ENCODE peak calls at places on chromosomes 11 and 22, in five cellular contexts. U, Z, O, K and P are unnamed samples.

GRCh38 chr11:35318977-35319925 is 100.1 kb downstream of the SLC1A2 start:
- DNase-seq in U (no peak), Z (no peak), O (no peak), K (no peak), P (no peak)

GRCh38 chr11:45000918-45001317 is 50.2 kb upstream of the TP53I11 start:
- DNase-seq in U (no peak), Z (no peak), O (no peak), K (no peak), P (no peak)

GRCh38 chr22:23156286-23156685 is 11.0 kb downstream of the RAB36 start:
- DNase-seq in U (no peak), Z (no peak), O (no peak), K (no peak), P (no peak)

GRCh38 chr11:1299621-1300020 is 9.8 kb downstream of the TOLLIP start:
- DNase-seq in U (no peak), Z (no peak), O (no peak), K (no peak), P (no peak)

GRCh38 chr22:44361391-44362126 is 48.8 kb upstream of the SHISAL1 start:
- DNase-seq in U (no peak), Z (no peak), O (no peak), K (peak; percentile 38), P (no peak)

GRCh38 chr11:57648791-57649735 is 649 bp downstream of the YPEL4 start:
- DNase-seq in U (no peak), Z (no peak), O (no peak), K (no peak), P (peak; percentile 28)

GRCh38 chr11:2724653-2725366 is 25.0 kb upstream of the KCNQ1OT1 start:
- DNase-seq in U (no peak), Z (no peak), O (peak; percentile 89), K (no peak), P (peak; percentile 65)

GRCh38 chr22:42437488-42438292 is 5.5 kb upstream of the NFAM1 start:
- DNase-seq in U (peak; percentile 51), Z (no peak), O (peak; percentile 47), K (no peak), P (peak; percentile 33)

GRCh38 chr11:95443386-95443785 is 212.4 kb upstream of the SESN3 start:
- DNase-seq in U (no peak), Z (no peak), O (no peak), K (no peak), P (no peak)

GRCh38 chr11:33690290-33691050 is 10.2 kb downstream of the C11orf91 start:
- DNase-seq in U (peak; percentile 81), Z (peak; percentile 84), O (peak; percentile 99), K (peak; percentile 96), P (peak; percentile 100)

GRCh38 chr11:33689089-33689488 is 11.5 kb downstream of the C11orf91 start:
- DNase-seq in U (no peak), Z (no peak), O (peak; percentile 49), K (peak; percentile 89), P (peak; percentile 45)

GRCh38 chr11:33692013-33692504 is 8.6 kb downstream of the C11orf91 start:
- DNase-seq in U (peak; percentile 81), Z (peak; percentile 91), O (peak; percentile 98), K (no peak), P (peak; percentile 97)

GRCh38 chr11:33689506-33689905 is 11.1 kb downstream of the C11orf91 start:
- DNase-seq in U (no peak), Z (no peak), O (no peak), K (no peak), P (no peak)

DNA sequence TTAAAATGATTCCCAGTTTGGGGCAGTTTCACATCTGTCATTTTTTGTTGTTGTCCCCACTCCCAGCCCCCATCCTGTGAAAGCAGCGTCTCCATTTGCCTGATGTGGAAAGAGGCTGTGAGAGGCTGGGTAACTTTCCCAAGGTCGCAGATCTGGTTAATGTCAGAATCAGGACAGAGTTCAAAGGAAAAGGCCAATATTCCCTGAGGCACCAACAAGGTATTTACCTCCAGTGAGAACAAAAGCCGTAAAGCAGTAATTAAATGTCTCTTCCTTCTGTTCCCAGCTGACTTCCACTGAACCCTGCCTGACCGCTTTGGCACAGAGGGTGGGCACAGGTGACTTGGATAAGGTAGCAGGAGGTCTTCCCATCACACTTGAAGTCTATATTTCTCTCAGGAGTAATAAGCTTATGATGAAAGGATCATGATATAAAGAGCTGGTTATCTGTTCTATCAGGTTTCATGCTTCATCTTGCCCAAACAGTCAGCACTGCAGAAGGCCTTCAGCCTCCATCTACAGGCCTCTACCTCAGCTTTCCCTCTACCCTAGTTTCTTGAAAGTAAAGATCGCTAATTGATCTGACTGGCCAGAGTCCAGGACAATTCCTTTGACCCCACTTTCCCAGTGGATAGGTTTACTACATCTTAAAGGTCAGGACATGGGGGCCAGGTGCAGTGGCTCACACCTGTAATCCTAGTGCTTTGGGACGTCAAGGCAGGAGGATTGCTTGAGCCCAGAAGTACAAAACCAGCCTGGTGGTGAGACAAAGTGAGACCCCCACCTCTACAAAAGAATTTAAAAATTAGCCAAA is 9.4 kb downstream of the C11orf91 start:
- DNase-seq in U (peak; percentile 59), Z (no peak), O (no peak), K (no peak), P (no peak)
- H3K4me3 ChIP-seq in U (no peak overlapping the region), Z (no peak overlapping the region), O (no peak overlapping the region), K (no peak overlapping the region), P (no peak overlapping the region)

GRCh38 chr11:5272395-5273017 is 2.8 kb upstream of the HBE1 start:
- DNase-seq in U (no peak), Z (no peak), O (no peak), K (no peak), P (no peak)

GRCh38 chr11:5274340-5274739 is 4.6 kb upstream of the HBE1 start:
- DNase-seq in U (no peak), Z (no peak), O (no peak), K (no peak), P (no peak)

GRCh38 chr11:5277807-5278206 is 8.1 kb upstream of the HBE1 start:
- DNase-seq in U (no peak), Z (no peak), O (no peak), K (no peak), P (no peak)

GRCh38 chr11:5279678-5280077 is 9.9 kb upstream of the HBE1 start:
- DNase-seq in U (no peak), Z (no peak), O (no peak), K (no peak), P (no peak)

GRCh38 chr11:5275369-5276110 is 5.8 kb upstream of the HBE1 start:
- DNase-seq in U (no peak), Z (no peak), O (peak; percentile 14), K (no peak), P (no peak)
- H3K4me3 ChIP-seq in U (no peak overlapping the region), Z (no peak overlapping the region), O (no peak overlapping the region), K (no peak overlapping the region), P (no peak overlapping the region)

DNA sequence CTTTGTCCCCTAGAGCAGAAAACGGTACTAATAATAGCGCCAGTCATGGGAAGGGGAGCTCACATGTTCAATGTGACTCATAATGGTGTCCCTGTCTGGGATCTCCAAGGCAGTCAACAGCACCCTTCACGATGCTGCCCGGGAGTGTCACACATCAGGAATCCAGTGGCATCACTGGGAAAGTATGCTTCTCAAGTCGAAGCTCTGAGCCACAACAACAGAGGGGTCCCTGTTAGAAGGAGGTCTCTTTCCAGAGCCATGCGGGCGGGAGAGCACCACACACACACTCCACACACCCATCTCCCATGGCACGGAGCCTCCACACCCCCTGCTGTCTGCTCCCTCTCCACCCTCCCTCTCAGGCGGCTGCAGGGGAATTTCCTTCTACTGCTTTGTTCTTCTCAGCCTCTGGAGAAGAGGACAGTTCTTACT is 119.7 kb downstream of the ETS1 start:
- DNase-seq in U (peak; percentile 86), Z (peak; percentile 92), O (peak; percentile 90), K (no peak), P (peak; percentile 94)
- H3K4me3 ChIP-seq in U (no peak overlapping the region), Z (no peak overlapping the region), O (no peak overlapping the region), K (no peak overlapping the region), P (no peak overlapping the region)

GRCh38 chr11:65415499-65416340 is 6.9 kb upstream of the NEAT1 start:
- DNase-seq in U (no peak), Z (no peak), O (no peak), K (no peak), P (no peak)

GRCh38 chr11:65416341-65417185 is 6.0 kb upstream of the NEAT1 start:
- DNase-seq in U (peak; percentile 54), Z (no peak), O (peak; percentile 79), K (no peak), P (peak; percentile 63)

GRCh38 chr11:65418431-65418680 is 4.2 kb upstream of the NEAT1 start:
- DNase-seq in U (no peak), Z (no peak), O (no peak), K (no peak), P (no peak)

GRCh38 chr11:65417702-65418430 is 4.7 kb upstream of the NEAT1 start:
- DNase-seq in U (no peak), Z (no peak), O (peak; percentile 61), K (no peak), P (peak; percentile 40)

GRCh38 chr11:65417221-65417701 is 5.3 kb upstream of the NEAT1 start:
- DNase-seq in U (no peak), Z (no peak), O (peak; percentile 9), K (no peak), P (no peak)
- H3K4me3 ChIP-seq in U (no peak overlapping the region), Z (no peak overlapping the region), O (peak overlapping the region; percentile 64), K (no peak overlapping the region), P (no peak overlapping the region)

GRCh38 chr11:120612363-120613263 is 101.1 kb downstream of the GRIK4 start:
- DNase-seq in U (no peak), Z (peak; percentile 53), O (no peak), K (no peak), P (peak; percentile 83)

GRCh38 chr11:120622189-120622912 is 110.8 kb downstream of the GRIK4 start:
- DNase-seq in U (no peak), Z (no peak), O (no peak), K (peak; percentile 1), P (peak; percentile 22)

GRCh38 chr11:120613264-120614226 is 102.0 kb downstream of the GRIK4 start:
- DNase-seq in U (no peak), Z (no peak), O (no peak), K (no peak), P (no peak)

GRCh38 chr11:120618399-120618798 is 106.9 kb downstream of the GRIK4 start:
- DNase-seq in U (no peak), Z (no peak), O (no peak), K (no peak), P (no peak)
- H3K4me3 ChIP-seq in U (no peak overlapping the region), Z (no peak overlapping the region), O (no peak overlapping the region), K (no peak overlapping the region), P (no peak overlapping the region)

DNA sequence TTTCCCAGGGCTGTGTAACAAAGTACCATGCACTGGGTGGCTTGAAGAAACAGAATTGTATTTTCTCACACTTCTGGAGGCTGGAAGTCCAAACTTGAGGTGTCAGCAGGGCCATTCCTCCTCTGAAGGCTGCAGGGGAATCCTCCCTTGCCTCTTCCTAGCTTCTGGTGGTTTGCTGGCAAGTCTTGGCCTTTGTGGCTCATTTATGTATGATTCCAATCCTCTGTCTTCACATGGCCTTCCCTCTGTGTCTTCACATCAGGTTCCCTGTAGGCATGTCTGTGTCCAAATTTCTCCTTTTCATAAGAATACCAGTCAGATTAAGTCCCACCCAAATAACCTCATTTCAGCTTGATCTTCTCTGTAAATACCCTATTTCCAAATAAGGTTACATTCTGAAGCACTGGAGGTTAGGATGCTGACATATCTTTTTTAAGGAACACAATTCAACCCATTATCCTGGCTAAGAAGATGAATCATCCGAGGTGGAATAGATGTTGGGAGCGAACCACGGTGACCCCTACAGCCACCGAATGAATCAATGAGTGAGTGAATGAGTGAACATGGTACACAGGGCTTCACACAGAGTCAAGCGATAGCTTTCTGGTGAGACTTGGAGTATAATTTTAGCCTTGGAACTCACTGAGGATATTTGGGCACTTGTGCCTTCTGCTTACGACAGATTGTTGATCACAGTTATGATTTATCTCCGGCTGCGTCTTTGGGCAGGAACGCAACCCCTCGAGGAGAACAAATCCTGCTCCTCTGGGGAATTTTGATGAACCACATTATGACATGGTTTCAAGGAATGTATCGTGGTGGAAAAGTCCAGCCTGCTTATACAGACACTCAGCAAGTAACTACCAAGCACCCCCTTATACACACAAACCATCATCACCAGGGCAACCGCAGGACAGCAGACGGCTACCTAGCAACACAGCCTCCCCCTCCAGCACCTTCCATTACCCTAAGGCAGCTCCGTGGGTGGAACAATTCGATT is 34.3 kb upstream of the MICAL2 start:
- DNase-seq in U (no peak), Z (peak; percentile 98), O (peak; percentile 97), K (peak; percentile 94), P (peak; percentile 99)
- H3K4me3 ChIP-seq in U (no peak overlapping the region), Z (no peak overlapping the region), O (no peak overlapping the region), K (no peak overlapping the region), P (peak overlapping the region; percentile 18)